ENCODE peak calls at places on chromosome 2, in six cellular contexts. One of them, this sample, is unnamed. For H3K36me3, the result is how much of the 10 kb centered on the place peaks cover.

GRCh38 chr2:188378551-188378950 is 86.9 kb downstream of the GULP1 start:
- DNase-seq in esophagus squamous epithelium: no peak
- DNase-seq in tibial artery: no peak
- DNase-seq in mucosa of descending colon: no peak
- DNase-seq in ovary: no peak
- DNase-seq in IMR-90: peak
- DNase-seq in this sample: no peak

GRCh38 chr2:14621114-14621513 is 11.4 kb upstream of the LRATD1 start:
- DNase-seq in esophagus squamous epithelium: no peak
- DNase-seq in tibial artery: no peak
- DNase-seq in mucosa of descending colon: no peak
- DNase-seq in ovary: no peak
- DNase-seq in IMR-90: no peak
- DNase-seq in this sample: no peak

GRCh38 chr2:63525905-63526304 is 62.4 kb downstream of the WDPCP start:
- DNase-seq in esophagus squamous epithelium: no peak
- DNase-seq in tibial artery: no peak
- DNase-seq in mucosa of descending colon: no peak
- DNase-seq in ovary: no peak
- DNase-seq in IMR-90: no peak
- DNase-seq in this sample: no peak

GRCh38 chr2:191864623-191865521 is 18.0 kb upstream of the CAVIN2 start:
- DNase-seq in esophagus squamous epithelium: no peak
- DNase-seq in tibial artery: no peak
- DNase-seq in mucosa of descending colon: no peak
- DNase-seq in ovary: no peak
- DNase-seq in IMR-90: peak
- DNase-seq in this sample: no peak

GRCh38 chr2:238927746-238928519 is 80.0 kb downstream of the TWIST2 start:
- DNase-seq in esophagus squamous epithelium: no peak
- DNase-seq in tibial artery: peak
- DNase-seq in mucosa of descending colon: no peak
- DNase-seq in ovary: peak
- DNase-seq in IMR-90: no peak
- DNase-seq in this sample: no peak

GRCh38 chr2:29920130-29920577 is 1.2 kb downstream of the ALK start:
- DNase-seq in esophagus squamous epithelium: no peak
- DNase-seq in tibial artery: no peak
- DNase-seq in mucosa of descending colon: peak
- DNase-seq in ovary: peak
- DNase-seq in IMR-90: no peak
- DNase-seq in this sample: no peak

GRCh38 chr2:235527806-235528480 is 34.1 kb downstream of the AGAP1 start:
- DNase-seq in esophagus squamous epithelium: no peak
- DNase-seq in tibial artery: no peak
- DNase-seq in mucosa of descending colon: no peak
- DNase-seq in ovary: no peak
- DNase-seq in IMR-90: peak
- DNase-seq in this sample: no peak

GRCh38 chr2:42970151-42970550 is 177.8 kb upstream of the HAAO start:
- DNase-seq in esophagus squamous epithelium: no peak
- DNase-seq in tibial artery: no peak
- DNase-seq in mucosa of descending colon: no peak
- DNase-seq in ovary: peak
- DNase-seq in IMR-90: peak
- DNase-seq in this sample: no peak

GRCh38 chr2:109322111-109322510 is 193.1 kb downstream of the SH3RF3 start:
- DNase-seq in esophagus squamous epithelium: peak
- DNase-seq in tibial artery: peak
- DNase-seq in mucosa of descending colon: peak
- DNase-seq in ovary: peak
- DNase-seq in IMR-90: peak
- DNase-seq in this sample: peak

GRCh38 chr2:76745605-76746004 is 776.6 kb downstream of the LRRTM4 start:
- DNase-seq in esophagus squamous epithelium: no peak
- DNase-seq in tibial artery: no peak
- DNase-seq in mucosa of descending colon: no peak
- DNase-seq in ovary: no peak
- DNase-seq in IMR-90: no peak
- DNase-seq in this sample: no peak

GRCh38 chr2:76748581-76749296 is 773.4 kb downstream of the LRRTM4 start:
- DNase-seq in esophagus squamous epithelium: no peak
- DNase-seq in tibial artery: no peak
- DNase-seq in mucosa of descending colon: no peak
- DNase-seq in ovary: no peak
- DNase-seq in IMR-90: no peak
- DNase-seq in this sample: no peak

DNA sequence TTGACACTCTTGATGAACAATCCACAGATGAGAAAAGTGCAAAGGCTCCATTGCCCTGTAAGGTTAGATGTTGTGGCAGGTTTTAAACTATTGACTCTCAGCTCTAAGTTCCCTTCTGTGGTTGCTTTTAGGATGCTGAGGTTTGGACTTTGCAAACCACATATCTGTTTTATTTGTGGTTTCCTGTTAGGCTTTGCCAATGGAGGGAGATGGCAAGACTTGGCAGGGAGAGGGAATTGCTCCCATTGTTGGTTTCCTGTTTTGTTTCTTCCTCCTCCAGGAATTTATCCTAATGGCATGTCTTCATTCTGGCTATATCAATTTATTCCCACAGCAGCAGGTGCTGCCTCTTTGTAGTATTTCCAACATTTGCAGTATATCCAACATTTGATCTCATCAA is 772.3 kb downstream of the LRRTM4 start:
- DNase-seq in esophagus squamous epithelium: no peak
- DNase-seq in tibial artery: no peak
- DNase-seq in mucosa of descending colon: no peak
- DNase-seq in ovary: no peak
- DNase-seq in IMR-90: no peak
- DNase-seq in this sample: no peak
- H3K4me3 ChIP-seq in esophagus squamous epithelium: no peak
- H3K4me3 ChIP-seq in tibial artery: no peak
- H3K4me3 ChIP-seq in mucosa of descending colon: no peak
- H3K4me3 ChIP-seq in ovary: no peak
- H3K4me3 ChIP-seq in IMR-90: no peak
- H3K4me3 ChIP-seq in this sample: no peak

GRCh38 chr2:241489080-241489479 is 19.3 kb downstream of the STK25 start:
- DNase-seq in esophagus squamous epithelium: no peak
- DNase-seq in tibial artery: no peak
- DNase-seq in mucosa of descending colon: no peak
- DNase-seq in ovary: no peak
- DNase-seq in IMR-90: no peak
- DNase-seq in this sample: no peak
- H3K36me3 ChIP-seq in esophagus squamous epithelium: half or more
- H3K36me3 ChIP-seq in tibial artery: under half
- H3K36me3 ChIP-seq in mucosa of descending colon: under half
- H3K36me3 ChIP-seq in ovary: under half
- H3K36me3 ChIP-seq in IMR-90: under half
- H3K36me3 ChIP-seq in this sample: under half

DNA sequence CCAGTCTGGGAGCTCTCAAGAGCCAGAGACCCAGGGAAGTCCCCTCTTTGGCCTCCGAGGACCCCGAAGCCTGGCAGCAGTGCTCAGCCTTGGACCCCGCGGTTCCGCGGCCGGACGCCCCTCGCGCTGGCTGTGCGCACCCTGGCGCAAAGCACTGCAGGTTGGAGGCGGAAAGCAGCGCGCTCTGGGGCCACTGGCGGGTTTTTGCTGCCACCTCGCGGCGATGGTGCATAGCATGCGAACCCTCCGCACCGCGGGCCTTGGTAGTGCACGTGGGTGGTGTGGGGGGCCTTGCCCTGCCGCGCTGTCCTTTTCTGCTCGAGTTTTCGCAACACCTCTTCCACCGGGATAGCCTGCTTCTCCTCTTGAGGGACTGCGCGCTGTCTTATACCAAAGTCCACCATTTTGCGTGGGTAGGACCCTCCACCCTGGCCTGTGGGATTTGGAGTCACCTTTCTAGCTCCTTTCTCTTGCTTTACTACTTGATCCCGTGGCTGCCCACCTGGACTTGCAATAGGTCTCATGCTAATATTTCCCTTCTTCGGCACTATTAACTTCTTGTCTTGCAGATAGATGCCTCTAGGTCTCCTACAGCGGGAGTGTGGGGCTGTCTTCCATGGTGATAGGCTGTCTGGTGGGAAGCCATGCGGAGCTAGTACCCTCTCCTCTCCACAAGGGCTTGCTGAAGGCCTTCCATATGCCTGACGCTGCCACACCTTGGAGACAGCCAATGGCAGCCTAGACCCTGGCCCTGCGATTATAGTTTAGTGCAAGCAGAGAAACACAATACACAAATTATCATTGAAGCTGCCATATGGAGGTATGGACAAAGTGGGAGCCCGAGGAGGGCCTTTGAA is 14.3 kb downstream of the SIX3 start:
- DNase-seq in esophagus squamous epithelium: no peak
- DNase-seq in tibial artery: peak
- DNase-seq in mucosa of descending colon: peak
- DNase-seq in ovary: peak
- DNase-seq in IMR-90: peak
- DNase-seq in this sample: no peak
- H3K4me3 ChIP-seq in esophagus squamous epithelium: peak
- H3K4me3 ChIP-seq in tibial artery: peak
- H3K4me3 ChIP-seq in mucosa of descending colon: no peak
- H3K4me3 ChIP-seq in ovary: no peak
- H3K4me3 ChIP-seq in IMR-90: no peak
- H3K4me3 ChIP-seq in this sample: peak

GRCh38 chr2:207561386-207562080 is 31.8 kb downstream of the CREB1 start:
- DNase-seq in esophagus squamous epithelium: no peak
- DNase-seq in tibial artery: no peak
- DNase-seq in mucosa of descending colon: no peak
- DNase-seq in ovary: no peak
- DNase-seq in IMR-90: peak
- DNase-seq in this sample: no peak
- H3K36me3 ChIP-seq in esophagus squamous epithelium: half or more
- H3K36me3 ChIP-seq in tibial artery: under half
- H3K36me3 ChIP-seq in mucosa of descending colon: under half
- H3K36me3 ChIP-seq in ovary: under half
- H3K36me3 ChIP-seq in IMR-90: under half
- H3K36me3 ChIP-seq in this sample: under half

GRCh38 chr2:46914578-46915230 is 902 bp downstream of the MCFD2 start:
- DNase-seq in esophagus squamous epithelium: no peak
- DNase-seq in tibial artery: no peak
- DNase-seq in mucosa of descending colon: no peak
- DNase-seq in ovary: no peak
- DNase-seq in IMR-90: no peak
- DNase-seq in this sample: no peak

GRCh38 chr2:46909771-46910419 is 5.7 kb downstream of the MCFD2 start:
- DNase-seq in esophagus squamous epithelium: no peak
- DNase-seq in tibial artery: no peak
- DNase-seq in mucosa of descending colon: peak
- DNase-seq in ovary: no peak
- DNase-seq in IMR-90: peak
- DNase-seq in this sample: no peak

GRCh38 chr2:46915811-46916630 is 415 bp upstream of the MCFD2 start:
- DNase-seq in esophagus squamous epithelium: peak
- DNase-seq in tibial artery: peak
- DNase-seq in mucosa of descending colon: peak
- DNase-seq in ovary: peak
- DNase-seq in IMR-90: peak
- DNase-seq in this sample: peak

GRCh38 chr2:46915281-46915810 is at the start of gene MCFD2:
- DNase-seq in esophagus squamous epithelium: no peak
- DNase-seq in tibial artery: peak
- DNase-seq in mucosa of descending colon: peak
- DNase-seq in ovary: no peak
- DNase-seq in IMR-90: no peak
- DNase-seq in this sample: no peak

GRCh38 chr2:46913471-46914381 is 1.9 kb downstream of the MCFD2 start:
- DNase-seq in esophagus squamous epithelium: no peak
- DNase-seq in tibial artery: peak
- DNase-seq in mucosa of descending colon: no peak
- DNase-seq in ovary: peak
- DNase-seq in IMR-90: peak
- DNase-seq in this sample: no peak
- H3K4me3 ChIP-seq in esophagus squamous epithelium: peak
- H3K4me3 ChIP-seq in tibial artery: peak
- H3K4me3 ChIP-seq in mucosa of descending colon: no peak
- H3K4me3 ChIP-seq in ovary: peak
- H3K4me3 ChIP-seq in IMR-90: peak
- H3K4me3 ChIP-seq in this sample: peak

GRCh38 chr2:119372778-119373568 is 6.2 kb downstream of the DBI start:
- DNase-seq in esophagus squamous epithelium: no peak
- DNase-seq in tibial artery: no peak
- DNase-seq in mucosa of descending colon: no peak
- DNase-seq in ovary: no peak
- DNase-seq in IMR-90: no peak
- DNase-seq in this sample: no peak
- H3K36me3 ChIP-seq in esophagus squamous epithelium: half or more
- H3K36me3 ChIP-seq in tibial artery: half or more
- H3K36me3 ChIP-seq in mucosa of descending colon: under half
- H3K36me3 ChIP-seq in ovary: under half
- H3K36me3 ChIP-seq in IMR-90: under half
- H3K36me3 ChIP-seq in this sample: under half

GRCh38 chr2:66575625-66576371 is 140.9 kb downstream of the MEIS1 start:
- DNase-seq in esophagus squamous epithelium: no peak
- DNase-seq in tibial artery: no peak
- DNase-seq in mucosa of descending colon: no peak
- DNase-seq in ovary: peak
- DNase-seq in IMR-90: peak
- DNase-seq in this sample: no peak

GRCh38 chr2:66574701-66575624 is 140.0 kb downstream of the MEIS1 start:
- DNase-seq in esophagus squamous epithelium: no peak
- DNase-seq in tibial artery: peak
- DNase-seq in mucosa of descending colon: peak
- DNase-seq in ovary: peak
- DNase-seq in IMR-90: peak
- DNase-seq in this sample: no peak

GRCh38 chr2:66571873-66572272 is 136.9 kb downstream of the MEIS1 start:
- DNase-seq in esophagus squamous epithelium: no peak
- DNase-seq in tibial artery: no peak
- DNase-seq in mucosa of descending colon: no peak
- DNase-seq in ovary: no peak
- DNase-seq in IMR-90: peak
- DNase-seq in this sample: no peak

GRCh38 chr2:66573412-66573811 is 138.5 kb downstream of the MEIS1 start:
- DNase-seq in esophagus squamous epithelium: no peak
- DNase-seq in tibial artery: no peak
- DNase-seq in mucosa of descending colon: no peak
- DNase-seq in ovary: no peak
- DNase-seq in IMR-90: peak
- DNase-seq in this sample: no peak

DNA sequence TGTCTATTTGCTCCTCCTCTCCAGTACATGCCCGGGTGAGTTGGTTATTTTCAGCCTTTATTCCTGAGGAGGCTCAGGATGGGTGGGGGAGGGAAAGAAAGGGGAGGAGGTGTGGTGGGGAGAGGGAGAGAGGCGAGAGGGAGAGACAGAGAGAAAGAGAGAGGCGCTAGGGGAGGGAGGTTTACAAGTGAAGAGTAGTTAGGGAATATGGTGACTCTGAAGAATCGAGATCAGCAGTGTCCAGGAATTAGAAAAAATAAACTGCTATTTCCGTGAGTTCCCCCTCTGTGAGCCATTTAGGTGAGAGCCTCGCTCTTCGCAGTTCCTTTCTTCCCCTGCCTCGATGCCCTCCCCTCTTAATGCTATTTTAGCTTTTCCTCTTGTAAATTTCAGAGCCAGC is 138.9 kb downstream of the MEIS1 start:
- DNase-seq in esophagus squamous epithelium: no peak
- DNase-seq in tibial artery: no peak
- DNase-seq in mucosa of descending colon: no peak
- DNase-seq in ovary: peak
- DNase-seq in IMR-90: peak
- DNase-seq in this sample: no peak
- H3K4me3 ChIP-seq in esophagus squamous epithelium: no peak
- H3K4me3 ChIP-seq in tibial artery: no peak
- H3K4me3 ChIP-seq in mucosa of descending colon: no peak
- H3K4me3 ChIP-seq in ovary: no peak
- H3K4me3 ChIP-seq in IMR-90: peak
- H3K4me3 ChIP-seq in this sample: peak

This sample was measured in thoracic aorta.